ENCODE peak calls at places on chromosomes 4 and X, in seven cellular contexts. L is NCI-H1930; G is stimulated activated naive CD4-positive, alpha-beta T cell; U is fibroblast of lung; N is activated CD8-positive, alpha-beta memory T cell treated with anti-CD3 and anti-CD28 coated beads, Interleukin-2, amount 50 U/mL, for 48 hours; I is anterior cingulate cortex; T is right atrium auricular region. D is an unnamed sample.

GRCh38 chrX:107744868-107745267 is 30.7 kb downstream of the TSC22D3 start:
- DNase-seq in L (no peak), G (no peak), U (no peak), N (no peak), I (no peak), T (no peak), D (no peak)

GRCh38 chr4:99856166-99856565 is 38.1 kb downstream of the LAMTOR3 start:
- DNase-seq in L (no peak), G (no peak), U (peak; percentile 63), N (no peak), I (no peak), T (no peak), D (no peak)

GRCh38 chr4:168711197-168712120 is 214.6 kb downstream of the PALLD start:
- DNase-seq in L (no peak), G (no peak), U (peak; percentile 57), N (no peak), I (no peak), T (no peak), D (no peak)

GRCh38 chr4:132540268-132540667 is 608.8 kb upstream of the PCDH10 start:
- DNase-seq in L (no peak), G (no peak), U (no peak), N (no peak), I (no peak), T (no peak), D (no peak)

GRCh38 chrX:137031517-137032377 is 2.0 kb downstream of the GPR101 start:
- DNase-seq in L (peak; percentile 3), G (no peak), U (peak; percentile 29), N (peak; percentile 57), I (no peak), T (no peak), D (no peak)

GRCh38 chr4:95289028-95289634 is 259.6 kb downstream of the UNC5C start:
- DNase-seq in L (no peak), G (no peak), U (peak; percentile 49), N (no peak), I (no peak), T (no peak), D (no peak)

GRCh38 chr4:103050736-103051436 is 25.7 kb downstream of the SLC9B2 start:
- DNase-seq in L (no peak), G (no peak), U (no peak), N (no peak), I (no peak), T (no peak), D (no peak)

GRCh38 chr4:7932333-7932732 is 7.3 kb downstream of the AFAP1 start:
- DNase-seq in L (no peak), G (no peak), U (no peak), N (no peak), I (no peak), T (no peak), D (no peak)

GRCh38 chr4:77021614-77022089 is 54.1 kb downstream of the CCNI start:
- DNase-seq in L (no peak), G (no peak), U (peak; percentile 86), N (no peak), I (no peak), T (peak; percentile 68), D (no peak)

GRCh38 chrX:41720125-41720780 is 3.7 kb upstream of the GPR82 start:
- DNase-seq in L (no peak), G (no peak), U (no peak), N (peak; percentile 59), I (no peak), T (no peak), D (no peak)

GRCh38 chr4:114782842-114783595 is 184.4 kb downstream of the UGT8 start:
- DNase-seq in L (no peak), G (no peak), U (no peak), N (no peak), I (no peak), T (no peak), D (no peak)

D was measured in osteocyte.